ENCODE peak calls at places on chromosomes 4 and X, in six cellular contexts. B is neuronal stem cell, J is H9, M is mesenchymal stem cell, F is mesendoderm, G is H1. L is an unnamed sample.

GRCh38 chr4:37471971-37472370 is 214.2 kb downstream of the RELL1 start:
- DNase-seq in B (no peak), J (no peak), M (no peak), F (peak), G (no peak), L (no peak)

GRCh38 chr4:70743728-70744127 is 22.0 kb downstream of the RUFY3 start:
- DNase-seq in B (no peak), J (no peak), M (no peak), F (no peak), G (no peak), L (peak)

GRCh38 chr4:43987331-43987944 is 461.2 kb downstream of the KCTD8 start:
- DNase-seq in B (no peak), J (no peak), M (no peak), F (no peak), G (no peak), L (no peak)

GRCh38 chr4:3291411-3291968 is 1.3 kb upstream of the RGS12 start:
- DNase-seq in B (no peak), J (peak), M (no peak), F (peak), G (no peak), L (no peak)

GRCh38 chrX:33543757-33544156 is 332.4 kb upstream of the DMD start:
- DNase-seq in B (no peak), J (no peak), M (no peak), F (no peak), G (no peak), L (no peak)

GRCh38 chr4:23887989-23888388 is 1.9 kb downstream of the PPARGC1A start:
- DNase-seq in B (no peak), J (no peak), M (no peak), F (no peak), G (no peak), L (no peak)

GRCh38 chr4:6898763-6899162 is 10.9 kb upstream of the TBC1D14 start:
- DNase-seq in B (no peak), J (no peak), M (peak), F (no peak), G (no peak), L (no peak)

GRCh38 chr4:169398294-169398693 is 127.5 kb upstream of the SH3RF1 start:
- DNase-seq in B (no peak), J (no peak), M (peak), F (no peak), G (no peak), L (peak)

GRCh38 chr4:76058302-76058701 is 16.2 kb upstream of the ART3 start:
- DNase-seq in B (no peak), J (no peak), M (no peak), F (no peak), G (no peak), L (no peak)

GRCh38 chr4:31290836-31291235 is 570.7 kb downstream of the PCDH7 start:
- DNase-seq in B (no peak), J (peak), M (no peak), F (peak), G (peak), L (no peak)

GRCh38 chr4:165199722-165200121 is 7.6 kb upstream of the KLHL2 start:
- DNase-seq in B (no peak), J (no peak), M (no peak), F (no peak), G (no peak), L (no peak)

GRCh38 chrX:17077349-17077748 is 130.9 kb downstream of the REPS2 start:
- DNase-seq in B (no peak), J (no peak), M (no peak), F (no peak), G (no peak), L (no peak)

GRCh38 chr4:17785858-17786257 is 4.4 kb upstream of the FAM184B start:
- DNase-seq in B (no peak), J (no peak), M (no peak), F (no peak), G (no peak), L (no peak)

GRCh38 chr4:110071466-110071865 is 126.9 kb downstream of the ELOVL6 start:
- DNase-seq in B (no peak), J (no peak), M (no peak), F (peak), G (no peak), L (no peak)

GRCh38 chrX:127129510-127129909 is 310.0 kb downstream of the PRR32 start:
- DNase-seq in B (no peak), J (no peak), M (no peak), F (no peak), G (no peak), L (no peak)

GRCh38 chrX:19879742-19880378 is 7.5 kb downstream of the SH3KBP1 start:
- DNase-seq in B (no peak), J (no peak), M (no peak), F (no peak), G (no peak), L (no peak)

GRCh38 chr4:101790521-101791188 is at the start of gene BANK1:
- DNase-seq in B (peak), J (peak), M (peak), F (peak), G (peak), L (peak)

GRCh38 chr4:15688056-15688455 is 6.4 kb downstream of the FAM200B start:
- DNase-seq in B (no peak), J (no peak), M (no peak), F (no peak), G (no peak), L (no peak)

GRCh38 chr4:176981551-176981950 is 188.8 kb upstream of the VEGFC start:
- DNase-seq in B (no peak), J (no peak), M (peak), F (no peak), G (no peak), L (peak)

GRCh38 chr4:1195894-1196401 is 23.6 kb upstream of the SPON2 start:
- DNase-seq in B (no peak), J (no peak), M (no peak), F (no peak), G (no peak), L (no peak)

GRCh38 chr4:88230953-88231835 is 53.2 kb downstream of the PPM1K start:
- DNase-seq in B (no peak), J (no peak), M (no peak), F (no peak), G (no peak), L (peak)

GRCh38 chrX:24277405-24277804 is 36.5 kb downstream of the SUPT20HL2 start:
- DNase-seq in B (no peak), J (no peak), M (no peak), F (no peak), G (no peak), L (no peak)

GRCh38 chrX:24271262-24271661 is 42.6 kb downstream of the SUPT20HL2 start:
- DNase-seq in B (no peak), J (no peak), M (no peak), F (no peak), G (no peak), L (no peak)

GRCh38 chrX:24276011-24276410 is 37.9 kb downstream of the SUPT20HL2 start:
- DNase-seq in B (no peak), J (no peak), M (no peak), F (no peak), G (no peak), L (no peak)
- H2BK15ac ChIP-seq in B (no peak), J (no peak), M (no peak), F (no peak), G (no peak), L (no peak)

GRCh38 chrX:153621949-153622598 is 23.1 kb upstream of the CCNQ start:
- DNase-seq in B (no peak), J (no peak), M (no peak), F (no peak), G (no peak), L (no peak)
- H2AK5ac ChIP-seq in B (no peak), J (no peak), M (no peak), F (no peak), G (no peak), L (no peak)

GRCh38 chr4:139764192-139764591 is 98.6 kb downstream of the MGST2 start:
- DNase-seq in B (no peak), J (no peak), M (no peak), F (no peak), G (no peak), L (no peak)

GRCh38 chr4:139763668-139764067 is 98.0 kb downstream of the MGST2 start:
- DNase-seq in B (no peak), J (no peak), M (peak), F (no peak), G (no peak), L (no peak)

GRCh38 chr4:139763205-139763604 is 97.6 kb downstream of the MGST2 start:
- DNase-seq in B (no peak), J (no peak), M (peak), F (peak), G (no peak), L (no peak)

GRCh38 chr4:139762715-139763114 is 97.1 kb downstream of the MGST2 start:
- DNase-seq in B (no peak), J (no peak), M (no peak), F (no peak), G (no peak), L (no peak)

DNA sequence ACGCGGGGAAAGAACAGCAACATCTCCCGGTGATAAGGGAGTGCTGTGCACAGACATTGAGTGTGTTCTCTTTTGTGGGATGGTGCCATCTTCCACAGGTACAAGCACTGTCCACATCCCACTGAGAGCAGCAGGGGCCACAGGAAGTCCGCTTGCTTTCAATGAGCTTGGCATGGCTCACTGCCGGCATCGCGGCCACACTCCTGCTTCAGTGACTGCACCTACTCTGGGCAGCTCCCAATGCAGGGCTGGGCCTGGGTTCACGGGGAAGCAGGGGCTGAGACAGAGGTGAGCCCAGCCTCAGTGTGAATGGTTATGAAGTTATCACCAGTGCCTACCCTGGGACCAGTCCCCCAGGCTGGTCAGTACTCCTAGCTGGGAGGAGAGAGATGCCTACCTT is 99.1 kb downstream of the MGST2 start:
- DNase-seq in B (no peak), J (no peak), M (no peak), F (no peak), G (no peak), L (no peak)
- H2BK15ac ChIP-seq in B (peak), J (no peak), M (no peak), F (no peak), G (no peak), L (no peak)

GRCh38 chr4:152935661-152936445 is at the start of gene FHDC1:
- DNase-seq in B (peak), J (peak), M (peak), F (peak), G (no peak), L (no peak)
- H2AK5ac ChIP-seq in B (peak), J (no peak), M (no peak), F (no peak), G (no peak), L (no peak)

GRCh38 chrX:145003443-145003842 is 243.9 kb upstream of the SPANXN1 start:
- DNase-seq in B (no peak), J (no peak), M (peak), F (no peak), G (no peak), L (no peak)
- H2BK15ac ChIP-seq in B (no peak), J (no peak), M (no peak), F (no peak), G (no peak), L (no peak)

GRCh38 chrX:38899650-38900049 is 98.4 kb downstream of the MID1IP1 start:
- DNase-seq in B (no peak), J (no peak), M (no peak), F (no peak), G (no peak), L (no peak)

GRCh38 chrX:38898261-38898660 is 97.0 kb downstream of the MID1IP1 start:
- DNase-seq in B (no peak), J (no peak), M (no peak), F (no peak), G (no peak), L (no peak)

GRCh38 chrX:38895775-38896174 is 94.5 kb downstream of the MID1IP1 start:
- DNase-seq in B (no peak), J (no peak), M (no peak), F (no peak), G (no peak), L (no peak)

GRCh38 chrX:38893441-38893840 is 92.2 kb downstream of the MID1IP1 start:
- DNase-seq in B (no peak), J (no peak), M (no peak), F (no peak), G (no peak), L (peak)

DNA sequence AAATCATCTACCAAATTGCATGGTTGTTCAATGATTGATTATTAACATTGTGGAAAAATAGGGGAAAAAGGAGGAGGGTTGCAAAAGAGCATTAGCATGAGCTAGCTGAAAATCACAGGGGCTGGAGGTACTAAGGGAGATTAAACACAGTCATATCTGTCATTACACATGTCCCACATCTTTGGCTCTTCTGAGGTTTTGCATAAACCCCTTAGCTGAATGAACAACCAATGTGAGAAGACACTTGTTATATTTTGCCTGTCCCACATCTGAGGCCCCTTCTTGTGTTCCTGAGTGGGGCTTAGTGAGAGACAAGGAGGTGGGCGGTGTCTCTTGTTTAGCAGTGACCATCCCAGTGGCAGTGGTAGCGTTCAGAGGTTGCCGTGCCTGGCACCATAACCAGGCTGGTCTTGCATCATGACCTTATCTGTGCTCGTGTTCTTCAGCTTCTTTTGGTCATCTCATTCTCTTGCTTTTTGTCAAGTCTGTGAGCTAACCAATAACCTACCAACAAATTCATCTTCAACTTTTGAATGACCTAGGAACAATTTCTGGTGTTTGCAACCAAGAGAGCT is 95.6 kb downstream of the MID1IP1 start:
- DNase-seq in B (no peak), J (no peak), M (no peak), F (no peak), G (no peak), L (no peak)
- H2AK5ac ChIP-seq in B (no peak), J (no peak), M (no peak), F (no peak), G (no peak), L (no peak)

L was measured in IMR-90.